ENCODE peak calls at places on chromosomes 4 and X, in seven cellular contexts. K, F, N, I, M, C and X are unnamed samples.

GRCh38 chr4:153622093-153622492 is 62.0 kb upstream of the TLR2 start:
- DNase-seq in F (no peak), I (no peak), M (no peak), K (no peak), N (no peak), C (no peak), X (no peak)

GRCh38 chr4:10074767-10075105 is 41.9 kb downstream of the WDR1 start:
- DNase-seq in K (peak; percentile 19), I (no peak), F (peak; percentile 39), N (peak; percentile 70), C (no peak), M (peak; percentile 15), X (no peak)

GRCh38 chrX:31237189-31237588 is 165.3 kb upstream of the FTHL17 start:
- DNase-seq in N (peak; percentile 17), C (no peak), I (no peak), F (no peak), K (no peak), M (no peak), X (no peak)

GRCh38 chrX:37922926-37923325 is 75.6 kb upstream of the DYNLT3 start:
- DNase-seq in I (peak; percentile 13), C (no peak), M (no peak), F (no peak), N (no peak), K (no peak), X (peak; percentile 12)

GRCh38 chrX:86946569-86946968 is 571.0 kb upstream of the KLHL4 start:
- DNase-seq in I (peak; percentile 5), F (no peak), C (no peak), N (peak; percentile 24), K (no peak), M (no peak), X (no peak)

GRCh38 chr4:122540827-122541226 is 80.0 kb downstream of the IL21 start:
- DNase-seq in N (no peak), F (no peak), I (no peak), K (no peak), M (no peak), C (no peak), X (no peak)

GRCh38 chrX:17464196-17464595 is 89.2 kb downstream of the NHS start:
- DNase-seq in M (no peak), C (no peak), F (no peak), N (peak; percentile 50), K (no peak), I (no peak), X (no peak)

GRCh38 chrX:50971390-50971789 is 60.9 kb downstream of the BMP15 start:
- DNase-seq in M (no peak), C (no peak), I (no peak), K (no peak), F (no peak), N (no peak), X (no peak)

GRCh38 chrX:127708155-127708554 is 344.0 kb downstream of the ACTRT1 start:
- DNase-seq in M (no peak), I (no peak), N (no peak), K (no peak), F (no peak), C (no peak), X (no peak)

GRCh38 chrX:65686246-65686645 is 18.8 kb downstream of the MSN start:
- DNase-seq in I (no peak), K (no peak), C (no peak), M (no peak), F (no peak), N (no peak), X (no peak)

GRCh38 chr4:53015681-53016080 is 153.6 kb downstream of the RASL11B start:
- DNase-seq in N (peak; percentile 81), C (no peak), F (no peak), I (peak; percentile 33), M (peak; percentile 51), K (no peak), X (peak; percentile 24)

GRCh38 chrX:78946178-78946896 is 1.1 kb downstream of the P2RY10 start:
- DNase-seq in K (no peak), I (no peak), M (no peak), F (no peak), C (no peak), N (no peak), X (no peak)

GRCh38 chr4:147076179-147076578 is 130.5 kb upstream of the TTC29 start:
- DNase-seq in I (no peak), M (no peak), F (no peak), C (no peak), K (no peak), N (no peak), X (no peak)

GRCh38 chrX:13357925-13358324 is 38.1 kb upstream of the ATXN3L start:
- DNase-seq in C (peak; percentile 9), N (peak; percentile 10), K (no peak), M (no peak), F (no peak), I (no peak), X (no peak)

GRCh38 chr4:34293459-34293858 is 1950.9 kb downstream of the ARAP2 start:
- DNase-seq in K (no peak), I (no peak), C (no peak), N (no peak), F (no peak), M (no peak), X (no peak)

GRCh38 chr4:94436512-94436911 is 15.2 kb upstream of the PDLIM5 start:
- DNase-seq in I (no peak), N (no peak), K (no peak), C (no peak), M (no peak), F (no peak), X (no peak)

GRCh38 chr4:71553605-71554004 is 214.8 kb downstream of the SLC4A4 start:
- DNase-seq in F (no peak), N (peak; percentile 64), I (no peak), K (no peak), M (no peak), C (no peak), X (no peak)

GRCh38 chr4:133390198-133390855 is 241.2 kb downstream of the PCDH10 start:
- DNase-seq in I (no peak), C (no peak), N (no peak), F (no peak), K (no peak), M (no peak), X (no peak)

GRCh38 chrX:154074199-154074598 is 23.3 kb downstream of the MECP2 start:
- DNase-seq in I (no peak), N (peak; percentile 73), F (no peak), M (no peak), C (no peak), K (no peak), X (no peak)

GRCh38 chrX:104679175-104679574 is 113.2 kb downstream of the IL1RAPL2 start:
- DNase-seq in F (no peak), I (no peak), K (no peak), M (no peak), N (no peak), C (no peak), X (no peak)

GRCh38 chr4:95548738-95549245 is at the start of gene UNC5C:
- DNase-seq in K (peak; percentile 36), N (no peak), I (peak; percentile 21), F (peak; percentile 61), M (peak; percentile 83), C (peak; percentile 17), X (peak; percentile 48)

GRCh38 chrX:85111347-85111746 is 107.7 kb downstream of the APOOL start:
- DNase-seq in C (no peak), N (peak; percentile 5), M (no peak), I (no peak), F (no peak), K (no peak), X (no peak)

GRCh38 chr4:83535945-83536648 is at the start of gene GPAT3:
- DNase-seq in F (peak; percentile 95), I (peak; percentile 87), N (peak; percentile 45), C (peak; percentile 75), K (peak; percentile 87), M (peak; percentile 75), X (peak; percentile 91)

GRCh38 chr4:128229458-128229805 is 58.2 kb downstream of the PGRMC2 start:
- DNase-seq in F (no peak), C (no peak), I (no peak), N (peak; percentile 43), M (no peak), K (no peak), X (no peak)

GRCh38 chr4:61202100-61202637 is 2.0 kb downstream of the ADGRL3 start:
- DNase-seq in M (no peak), N (no peak), K (no peak), C (no peak), F (no peak), I (no peak), X (no peak)

GRCh38 chr4:10106421-10107039 is 10.1 kb downstream of the WDR1 start:
- DNase-seq in F (no peak), K (peak; percentile 54), I (peak; percentile 68), M (peak; percentile 96), N (peak; percentile 97), C (peak; percentile 68), X (peak; percentile 62)

GRCh38 chr4:18155062-18156041 is 133.8 kb upstream of the LCORL start:
- DNase-seq in C (no peak), K (no peak), N (no peak), M (no peak), I (no peak), F (no peak), X (no peak)

GRCh38 chr4:102554988-102555387 is 53.8 kb downstream of the NFKB1 start:
- DNase-seq in C (no peak), F (no peak), I (no peak), K (no peak), M (no peak), N (no peak), X (no peak)

GRCh38 chr4:95643627-95644026 is 94.9 kb upstream of the UNC5C start:
- DNase-seq in C (no peak), K (no peak), I (no peak), N (no peak), M (no peak), F (no peak), X (no peak)

GRCh38 chr4:826508-827208 is 729 bp upstream of the CPLX1 start:
- DNase-seq in M (no peak), F (no peak), K (no peak), N (no peak), C (no peak), I (no peak), X (no peak)
- H3K27me3 ChIP-seq in M (peaks cover 25% of the 10 kb centered on the region), F (no peaks in the 10 kb centered on the region), K (peaks cover 61% of the 10 kb centered on the region), N (peaks cover 76% of the 10 kb centered on the region), C (peaks cover 20% of the 10 kb centered on the region), I (peaks cover 21% of the 10 kb centered on the region), X (peaks cover 95% of the 10 kb centered on the region)

GRCh38 chrX:307261-308111 is 11.1 kb downstream of the GTPBP6 start:
- DNase-seq in I (no peak), C (no peak), N (no peak), M (no peak), F (peak; percentile 51), K (no peak), X (no peak)
- TF ChIP-seq POLR2A in I (no peak), C (no peak), N (no peak), M (no peak), F (no peak), K (no peak), X (no peak)

DNA sequence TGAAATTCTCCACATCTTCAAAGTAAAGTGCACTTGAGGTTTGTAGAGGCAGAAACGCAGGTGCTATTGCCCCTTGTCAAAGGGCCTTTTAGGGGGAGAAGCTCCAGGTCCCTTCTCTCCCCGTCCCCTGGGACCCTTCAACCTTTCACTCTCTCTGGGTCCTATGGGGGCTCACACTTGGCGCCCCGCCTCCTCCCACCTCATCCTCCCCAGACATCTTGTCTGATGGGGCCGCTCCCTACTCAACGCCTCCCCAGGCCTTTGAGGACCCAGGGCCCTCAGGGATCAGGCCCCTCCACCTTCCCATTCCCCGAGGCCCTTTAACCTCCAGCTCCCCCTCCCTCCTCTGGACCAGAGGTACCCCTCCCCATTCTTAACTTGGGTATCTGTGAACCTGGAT is 1.3 kb upstream of the HTRA3 start:
- DNase-seq in M (no peak), C (no peak), N (no peak), F (no peak), I (no peak), K (no peak), X (no peak)
- H3K27me3 ChIP-seq in M (no peaks in the 10 kb centered on the region), C (no peaks in the 10 kb centered on the region), N (peaks cover 9% of the 10 kb centered on the region), F (no peaks in the 10 kb centered on the region), I (no peaks in the 10 kb centered on the region), K (peaks cover 10% of the 10 kb centered on the region), X (peaks cover 28% of the 10 kb centered on the region)

GRCh38 chr4:8381814-8382581 is 58.5 kb downstream of the ACOX3 start:
- DNase-seq in M (no peak), C (no peak), F (peak; percentile 54), N (no peak), I (no peak), K (no peak), X (no peak)
- TF ChIP-seq POLR2A in M (no peak), C (no peak), F (no peak), N (no peak), I (no peak), K (no peak), X (no peak)